ENCODE peak calls at places on chromosomes 7 and 10, in eight cellular contexts. One of them, this sample, is unnamed.

GRCh38 chr7:3408814-3409595 is 108.0 kb downstream of the SDK1 start:
- DNase-seq in left ventricle myocardium inferior: no peak
- DNase-seq in neuronal stem cell: no peak
- DNase-seq in neural progenitor cell: no peak
- DNase-seq in PC-3: no peak
- DNase-seq in CD8-positive, alpha-beta T cell: no peak
- DNase-seq in IMR-90: no peak
- DNase-seq in keratinocyte: no peak
- DNase-seq in this sample: no peak

GRCh38 chr10:102919237-102919959 is 1.3 kb downstream of the CNNM2 start:
- DNase-seq in CD8-positive, alpha-beta T cell: peak; percentile 22
- DNase-seq in IMR-90: peak; percentile 25
- DNase-seq in PC-3: no peak
- DNase-seq in left ventricle myocardium inferior: no peak
- DNase-seq in keratinocyte: no peak
- DNase-seq in neuronal stem cell: peak; percentile 21
- DNase-seq in neural progenitor cell: peak; percentile 66
- DNase-seq in this sample: no peak

GRCh38 chr7:20158684-20159083 is 58.5 kb downstream of the MACC1 start:
- DNase-seq in left ventricle myocardium inferior: no peak
- DNase-seq in IMR-90: peak; percentile 36
- DNase-seq in keratinocyte: no peak
- DNase-seq in neuronal stem cell: no peak
- DNase-seq in PC-3: no peak
- DNase-seq in neural progenitor cell: no peak
- DNase-seq in CD8-positive, alpha-beta T cell: no peak
- DNase-seq in this sample: no peak

GRCh38 chr7:120733143-120733542 is 124.8 kb downstream of the TSPAN12 start:
- DNase-seq in neural progenitor cell: no peak
- DNase-seq in left ventricle myocardium inferior: no peak
- DNase-seq in IMR-90: peak; percentile 96
- DNase-seq in keratinocyte: no peak
- DNase-seq in neuronal stem cell: no peak
- DNase-seq in CD8-positive, alpha-beta T cell: no peak
- DNase-seq in PC-3: peak; percentile 66
- DNase-seq in this sample: no peak

GRCh38 chr7:43625453-43625852 is 42.5 kb downstream of the STK17A start:
- DNase-seq in neural progenitor cell: no peak
- DNase-seq in PC-3: no peak
- DNase-seq in keratinocyte: no peak
- DNase-seq in neuronal stem cell: no peak
- DNase-seq in IMR-90: no peak
- DNase-seq in left ventricle myocardium inferior: no peak
- DNase-seq in CD8-positive, alpha-beta T cell: peak; percentile 79
- DNase-seq in this sample: no peak

GRCh38 chr7:46754135-46754730 is 827.7 kb downstream of the TNS3 start:
- DNase-seq in CD8-positive, alpha-beta T cell: no peak
- DNase-seq in left ventricle myocardium inferior: no peak
- DNase-seq in PC-3: peak; percentile 85
- DNase-seq in keratinocyte: no peak
- DNase-seq in neural progenitor cell: no peak
- DNase-seq in IMR-90: peak; percentile 57
- DNase-seq in neuronal stem cell: no peak
- DNase-seq in this sample: peak; percentile 85

GRCh38 chr10:7482992-7483391 is 72.2 kb upstream of the SFMBT2 start:
- DNase-seq in CD8-positive, alpha-beta T cell: no peak
- DNase-seq in neuronal stem cell: no peak
- DNase-seq in IMR-90: no peak
- DNase-seq in left ventricle myocardium inferior: no peak
- DNase-seq in keratinocyte: no peak
- DNase-seq in neural progenitor cell: no peak
- DNase-seq in PC-3: no peak
- DNase-seq in this sample: no peak

GRCh38 chr10:73906524-73907447 is 4.1 kb upstream of the PLAU start:
- DNase-seq in keratinocyte: no peak
- DNase-seq in IMR-90: peak; percentile 100
- DNase-seq in CD8-positive, alpha-beta T cell: no peak
- DNase-seq in PC-3: peak; percentile 100
- DNase-seq in neural progenitor cell: peak; percentile 81
- DNase-seq in left ventricle myocardium inferior: peak; percentile 69
- DNase-seq in neuronal stem cell: peak; percentile 69
- DNase-seq in this sample: peak; percentile 90

GRCh38 chr7:23277359-23277989 is 21.7 kb upstream of the MALSU1 start:
- DNase-seq in keratinocyte: peak; percentile 19
- DNase-seq in CD8-positive, alpha-beta T cell: no peak
- DNase-seq in IMR-90: peak; percentile 75
- DNase-seq in neural progenitor cell: peak; percentile 75
- DNase-seq in neuronal stem cell: peak; percentile 72
- DNase-seq in left ventricle myocardium inferior: no peak
- DNase-seq in PC-3: peak; percentile 76
- DNase-seq in this sample: peak; percentile 55

GRCh38 chr7:47432988-47433895 is 148.7 kb downstream of the TNS3 start:
- DNase-seq in neural progenitor cell: no peak
- DNase-seq in PC-3: no peak
- DNase-seq in IMR-90: no peak
- DNase-seq in keratinocyte: peak; percentile 17
- DNase-seq in CD8-positive, alpha-beta T cell: no peak
- DNase-seq in neuronal stem cell: no peak
- DNase-seq in left ventricle myocardium inferior: no peak
- DNase-seq in this sample: peak; percentile 33

GRCh38 chr7:42527004-42527403 is 290.0 kb upstream of the GLI3 start:
- DNase-seq in CD8-positive, alpha-beta T cell: no peak
- DNase-seq in left ventricle myocardium inferior: no peak
- DNase-seq in PC-3: no peak
- DNase-seq in neural progenitor cell: peak; percentile 29
- DNase-seq in keratinocyte: no peak
- DNase-seq in neuronal stem cell: no peak
- DNase-seq in IMR-90: no peak
- DNase-seq in this sample: no peak

GRCh38 chr7:142853739-142854504 is 954 bp upstream of the EPHB6 start:
- DNase-seq in keratinocyte: no peak
- DNase-seq in left ventricle myocardium inferior: peak; percentile 63
- DNase-seq in PC-3: peak; percentile 70
- DNase-seq in neural progenitor cell: peak; percentile 93
- DNase-seq in neuronal stem cell: peak; percentile 71
- DNase-seq in IMR-90: peak; percentile 39
- DNase-seq in CD8-positive, alpha-beta T cell: peak; percentile 70
- DNase-seq in this sample: peak; percentile 66
- H3K4me3 ChIP-seq in keratinocyte: peak overlapping the region; percentile 82
- H3K4me3 ChIP-seq in left ventricle myocardium inferior: peak overlapping the region; percentile 75
- H3K4me3 ChIP-seq in PC-3: peak overlapping the region; percentile 87
- H3K4me3 ChIP-seq in neural progenitor cell: peak overlapping the region; percentile 65
- H3K4me3 ChIP-seq in neuronal stem cell: peak overlapping the region; percentile 85
- H3K4me3 ChIP-seq in IMR-90: peak overlapping the region; percentile 50
- H3K4me3 ChIP-seq in CD8-positive, alpha-beta T cell: peak overlapping the region; percentile 79
- H3K4me3 ChIP-seq in this sample: peak overlapping the region; percentile 72

GRCh38 chr7:129054438-129055293 is at the start of gene TNPO3:
- DNase-seq in neuronal stem cell: peak; percentile 84
- DNase-seq in PC-3: peak; percentile 90
- DNase-seq in keratinocyte: peak; percentile 53
- DNase-seq in IMR-90: peak; percentile 88
- DNase-seq in left ventricle myocardium inferior: peak; percentile 94
- DNase-seq in CD8-positive, alpha-beta T cell: peak; percentile 88
- DNase-seq in neural progenitor cell: peak; percentile 95
- DNase-seq in this sample: peak; percentile 90

GRCh38 chr7:129055861-129056464 is 1.1 kb upstream of the TNPO3 start:
- DNase-seq in PC-3: no peak
- DNase-seq in left ventricle myocardium inferior: no peak
- DNase-seq in neuronal stem cell: no peak
- DNase-seq in keratinocyte: no peak
- DNase-seq in IMR-90: no peak
- DNase-seq in CD8-positive, alpha-beta T cell: no peak
- DNase-seq in neural progenitor cell: no peak
- DNase-seq in this sample: no peak

GRCh38 chr7:129055294-129055816 is 444 bp upstream of the TNPO3 start:
- DNase-seq in IMR-90: no peak
- DNase-seq in PC-3: no peak
- DNase-seq in neuronal stem cell: no peak
- DNase-seq in CD8-positive, alpha-beta T cell: no peak
- DNase-seq in neural progenitor cell: no peak
- DNase-seq in keratinocyte: no peak
- DNase-seq in left ventricle myocardium inferior: no peak
- DNase-seq in this sample: no peak

GRCh38 chr7:129052441-129052840 is 2.5 kb downstream of the TNPO3 start:
- DNase-seq in PC-3: no peak
- DNase-seq in CD8-positive, alpha-beta T cell: no peak
- DNase-seq in left ventricle myocardium inferior: no peak
- DNase-seq in keratinocyte: no peak
- DNase-seq in neural progenitor cell: no peak
- DNase-seq in neuronal stem cell: no peak
- DNase-seq in IMR-90: no peak
- DNase-seq in this sample: no peak

DNA sequence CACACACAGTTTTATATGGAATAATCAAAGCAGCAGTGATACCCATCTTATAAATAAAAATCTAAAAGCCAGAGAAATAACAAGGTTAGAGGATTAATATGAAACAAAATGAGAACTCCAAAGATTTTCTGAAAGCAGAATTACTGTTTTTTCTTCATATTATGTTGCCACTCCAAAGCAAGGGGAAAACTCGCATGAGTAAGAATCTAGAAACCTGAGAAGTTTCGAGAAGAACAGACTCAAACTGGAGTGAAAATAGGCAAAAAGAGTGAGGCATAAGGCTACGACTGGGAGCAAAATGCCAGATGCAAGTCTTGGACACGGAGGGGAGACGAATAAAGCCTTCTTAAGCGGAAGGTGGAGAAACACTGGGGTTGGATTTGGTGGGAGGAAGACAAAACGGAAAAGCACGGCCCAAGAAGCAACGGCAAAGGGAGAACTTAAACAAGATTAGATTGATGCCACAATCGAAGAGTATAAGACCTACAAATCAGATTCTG is 923 bp downstream of the TNPO3 start:
- DNase-seq in CD8-positive, alpha-beta T cell: no peak
- DNase-seq in PC-3: no peak
- DNase-seq in neuronal stem cell: peak; percentile 15
- DNase-seq in IMR-90: peak; percentile 32
- DNase-seq in keratinocyte: no peak
- DNase-seq in neural progenitor cell: no peak
- DNase-seq in left ventricle myocardium inferior: no peak
- DNase-seq in this sample: no peak
- H3K27ac ChIP-seq in CD8-positive, alpha-beta T cell: peak overlapping the region; percentile 84
- H3K27ac ChIP-seq in PC-3: peak overlapping the region; percentile 89
- H3K27ac ChIP-seq in neuronal stem cell: peak overlapping the region; percentile 94
- H3K27ac ChIP-seq in IMR-90: peak overlapping the region; percentile 84
- H3K27ac ChIP-seq in keratinocyte: peak overlapping the region; percentile 99
- H3K27ac ChIP-seq in neural progenitor cell: peak overlapping the region; percentile 98
- H3K27ac ChIP-seq in left ventricle myocardium inferior: peak overlapping the region; percentile 99
- H3K27ac ChIP-seq in this sample: peak overlapping the region; percentile 90

DNA sequence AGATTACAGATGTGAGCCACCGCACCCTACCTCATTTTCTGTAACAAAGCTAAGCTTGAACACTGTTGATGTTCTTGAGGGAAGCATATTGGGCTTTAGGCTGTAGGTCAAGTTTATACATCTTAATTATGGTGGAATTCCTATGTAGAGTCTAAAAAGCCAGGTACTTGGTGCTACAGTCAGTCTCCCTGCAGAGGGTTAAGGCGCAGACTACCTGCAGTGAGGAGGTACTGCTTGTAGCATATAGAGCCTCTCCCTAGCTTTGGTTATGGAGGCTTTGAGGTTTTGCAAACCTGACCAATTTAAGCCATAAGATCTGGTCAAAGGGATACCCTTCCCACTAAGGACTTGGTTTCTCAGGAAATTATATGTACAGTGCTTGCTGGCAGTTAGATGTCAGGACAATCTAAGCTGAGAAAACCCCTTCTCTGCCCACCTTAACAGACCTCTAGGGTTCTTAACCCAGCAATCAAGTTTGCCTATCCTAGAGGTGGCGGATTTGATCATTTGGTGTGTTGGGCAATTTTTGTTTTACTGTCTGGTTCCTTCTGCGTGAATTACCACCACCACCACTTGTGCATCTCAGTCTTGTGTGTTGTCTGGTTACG is 6.0 kb downstream of the PPIA start:
- DNase-seq in neuronal stem cell: no peak
- DNase-seq in PC-3: no peak
- DNase-seq in IMR-90: no peak
- DNase-seq in left ventricle myocardium inferior: no peak
- DNase-seq in keratinocyte: no peak
- DNase-seq in CD8-positive, alpha-beta T cell: no peak
- DNase-seq in neural progenitor cell: no peak
- DNase-seq in this sample: no peak
- H3K36me3 ChIP-seq in neuronal stem cell: peaks cover 37% of the 10 kb centered on the region
- H3K36me3 ChIP-seq in PC-3: peaks cover 53% of the 10 kb centered on the region
- H3K36me3 ChIP-seq in IMR-90: peaks cover 42% of the 10 kb centered on the region
- H3K36me3 ChIP-seq in left ventricle myocardium inferior: peaks cover 65% of the 10 kb centered on the region
- H3K36me3 ChIP-seq in keratinocyte: peaks cover 20% of the 10 kb centered on the region
- H3K36me3 ChIP-seq in CD8-positive, alpha-beta T cell: peaks cover 43% of the 10 kb centered on the region
- H3K36me3 ChIP-seq in neural progenitor cell: peaks cover 12% of the 10 kb centered on the region
- H3K36me3 ChIP-seq in this sample: peaks cover 39% of the 10 kb centered on the region

GRCh38 chr10:98444314-98445006 is 2.3 kb downstream of the HPS1 start:
- DNase-seq in PC-3: no peak
- DNase-seq in neural progenitor cell: no peak
- DNase-seq in CD8-positive, alpha-beta T cell: no peak
- DNase-seq in neuronal stem cell: no peak
- DNase-seq in IMR-90: no peak
- DNase-seq in keratinocyte: no peak
- DNase-seq in left ventricle myocardium inferior: no peak
- DNase-seq in this sample: no peak

GRCh38 chr10:98446656-98447221 is at the start of gene HPS1:
- DNase-seq in neuronal stem cell: peak; percentile 26
- DNase-seq in keratinocyte: no peak
- DNase-seq in left ventricle myocardium inferior: peak; percentile 85
- DNase-seq in IMR-90: peak; percentile 58
- DNase-seq in neural progenitor cell: peak; percentile 78
- DNase-seq in PC-3: peak; percentile 51
- DNase-seq in CD8-positive, alpha-beta T cell: peak; percentile 79
- DNase-seq in this sample: peak; percentile 57

GRCh38 chr10:98449287-98449686 is 2.6 kb upstream of the HPS1 start:
- DNase-seq in neuronal stem cell: no peak
- DNase-seq in IMR-90: no peak
- DNase-seq in CD8-positive, alpha-beta T cell: no peak
- DNase-seq in keratinocyte: no peak
- DNase-seq in PC-3: no peak
- DNase-seq in left ventricle myocardium inferior: no peak
- DNase-seq in neural progenitor cell: no peak
- DNase-seq in this sample: no peak

GRCh38 chr10:98446121-98446655 is 547 bp downstream of the HPS1 start:
- DNase-seq in neural progenitor cell: peak; percentile 62
- DNase-seq in keratinocyte: no peak
- DNase-seq in CD8-positive, alpha-beta T cell: peak; percentile 40
- DNase-seq in neuronal stem cell: peak; percentile 30
- DNase-seq in left ventricle myocardium inferior: no peak
- DNase-seq in IMR-90: peak; percentile 21
- DNase-seq in PC-3: no peak
- DNase-seq in this sample: peak; percentile 27

DNA sequence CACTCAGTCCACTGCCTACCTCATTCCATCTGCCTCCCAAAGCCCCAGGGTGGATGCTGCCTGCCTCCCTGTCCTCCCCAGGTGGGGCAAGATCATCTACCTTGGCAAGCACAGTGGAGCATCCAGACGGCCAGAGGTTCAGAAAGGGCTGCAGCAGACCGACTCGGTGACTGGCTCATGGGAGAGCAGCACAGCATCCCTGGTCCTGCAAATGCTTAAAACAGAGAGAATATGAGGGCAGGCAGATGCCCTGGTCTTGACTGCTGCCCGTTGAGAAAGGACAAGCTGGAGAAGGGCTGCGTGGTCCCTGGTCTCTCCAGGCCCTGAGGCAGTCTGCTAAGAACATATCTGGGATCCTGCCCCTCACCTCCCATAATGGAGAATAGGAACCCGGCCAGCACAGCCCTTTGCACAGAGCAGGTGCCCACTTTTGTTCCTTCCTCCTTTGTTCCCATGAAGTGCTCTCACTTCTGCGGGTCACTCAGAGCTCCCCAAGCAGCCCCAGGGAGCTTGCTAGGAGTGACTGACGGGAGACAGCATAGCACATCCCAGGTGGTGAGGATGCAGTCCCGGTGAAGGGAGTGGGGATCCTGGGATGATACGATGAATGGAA is 1.4 kb downstream of the HPS1 start:
- DNase-seq in IMR-90: no peak
- DNase-seq in left ventricle myocardium inferior: no peak
- DNase-seq in neuronal stem cell: no peak
- DNase-seq in keratinocyte: no peak
- DNase-seq in CD8-positive, alpha-beta T cell: no peak
- DNase-seq in neural progenitor cell: no peak
- DNase-seq in PC-3: no peak
- DNase-seq in this sample: no peak
- H3K4me3 ChIP-seq in IMR-90: no peak overlapping the region
- H3K4me3 ChIP-seq in left ventricle myocardium inferior: peak overlapping the region; percentile 81
- H3K4me3 ChIP-seq in neuronal stem cell: peak overlapping the region; percentile 56
- H3K4me3 ChIP-seq in keratinocyte: peak overlapping the region; percentile 84
- H3K4me3 ChIP-seq in CD8-positive, alpha-beta T cell: peak overlapping the region; percentile 74
- H3K4me3 ChIP-seq in neural progenitor cell: peak overlapping the region; percentile 72
- H3K4me3 ChIP-seq in PC-3: no peak overlapping the region
- H3K4me3 ChIP-seq in this sample: peak overlapping the region; percentile 91